ENCODE peak calls at places on chromosomes 11 and 22, in four cellular contexts. U is fibroblast of the aortic adventitia; J is stimulated activated CD4-positive, alpha-beta T cell treated with anti-CD3 and anti-CD28 coated beads, Interleukin-1b, Interleukin-23, amount 100 ng/mL, for 24 hours; P is ELF-1. E is an unnamed sample.

GRCh38 chr22:48316245-48316875 is 1511.3 kb downstream of the BRD1 start:
- DNase-seq in U (no peak), J (no peak), P (no peak), E (no peak)

GRCh38 chr11:65411681-65412070 is 10.9 kb upstream of the NEAT1 start:
- DNase-seq in J (no peak), P (no peak), U (no peak), E (no peak)

GRCh38 chr22:37533995-37534394 is 14.8 kb upstream of the CARD10 start:
- DNase-seq in U (peak), J (no peak), P (no peak), E (peak)

GRCh38 chr11:111606986-111607385 is 4.7 kb downstream of the SIK2 start:
- DNase-seq in U (peak), P (no peak), J (no peak), E (peak)

GRCh38 chr11:74927496-74927895 is 21.4 kb downstream of the XRRA1 start:
- DNase-seq in J (no peak), P (no peak), U (peak), E (peak)

GRCh38 chr11:119493712-119494111 is 70.7 kb upstream of the THY1 start:
- DNase-seq in U (peak), P (peak), J (no peak), E (no peak)

GRCh38 chr11:116596346-116597260 is 176.2 kb downstream of the BUD13 start:
- DNase-seq in J (no peak), P (no peak), U (no peak), E (no peak)

GRCh38 chr22:47333625-47334024 is 571.2 kb downstream of the TBC1D22A start:
- DNase-seq in P (no peak), J (no peak), U (peak), E (peak)

GRCh38 chr11:116962108-116962507 is 124.7 kb upstream of the APOA1 start:
- DNase-seq in U (no peak), P (no peak), J (no peak), E (peak)

GRCh38 chr22:29314074-29314473 is 1.4 kb downstream of the RASL10A start:
- DNase-seq in P (no peak), J (no peak), U (no peak), E (no peak)

GRCh38 chr11:58004664-58005063 is 19.0 kb upstream of the OR9Q1 start:
- DNase-seq in U (no peak), P (no peak), J (no peak), E (no peak)

GRCh38 chr22:24952837-24953293 is 349 bp downstream of the KIAA1671 start:
- DNase-seq in U (peak), J (no peak), P (peak), E (peak)